ENCODE peak calls at places on chromosomes 12 and 14, in six cellular contexts. N is PC-9, Y is gastrocnemius medialis, K is fibroblast of lung, A is upper lobe of right lung, F is uterus. O is an unnamed sample.

GRCh38 chr12:43789941-43790340 is 16.2 kb downstream of the TWF1 start:
- DNase-seq in N (no peak), Y (no peak), K (peak; percentile 63), A (no peak), F (no peak), O (no peak)

GRCh38 chr14:50649691-50650090 is 18.4 kb downstream of the SAV1 start:
- DNase-seq in N (no peak), Y (no peak), K (no peak), A (no peak), F (no peak), O (no peak)

GRCh38 chr14:68074765-68075381 is 255.3 kb downstream of the RAD51B start:
- DNase-seq in N (no peak), Y (no peak), K (peak; percentile 8), A (no peak), F (no peak), O (no peak)

GRCh38 chr14:104355949-104356737 is 217.8 kb downstream of the KIF26A start:
- DNase-seq in N (no peak), Y (no peak), K (no peak), A (peak; percentile 59), F (no peak), O (peak; percentile 21)

GRCh38 chr14:76486251-76486743 is 110.4 kb downstream of the ESRRB start:
- DNase-seq in N (no peak), Y (no peak), K (no peak), A (no peak), F (no peak), O (no peak)

GRCh38 chr12:80053048-80053790 is 46.1 kb upstream of the OTOGL start:
- DNase-seq in N (no peak), Y (peak; percentile 24), K (peak; percentile 96), A (no peak), F (peak; percentile 81), O (no peak)

GRCh38 chr12:34342048-34342447 is 319.8 kb downstream of the ALG10 start:
- DNase-seq in N (no peak), Y (no peak), K (no peak), A (no peak), F (no peak), O (no peak)

GRCh38 chr14:102209224-102209966 is 69.7 kb downstream of the WDR20 start:
- DNase-seq in N (no peak), Y (peak; percentile 30), K (peak; percentile 29), A (peak; percentile 35), F (no peak), O (no peak)

GRCh38 chr12:7959278-7960063 is 23.5 kb upstream of the SLC2A3 start:
- DNase-seq in N (peak; percentile 81), Y (no peak), K (no peak), A (no peak), F (no peak), O (peak; percentile 91)

GRCh38 chr12:87796961-87797516 is 232.2 kb downstream of the C12orf50 start:
- DNase-seq in N (no peak), Y (no peak), K (no peak), A (no peak), F (no peak), O (no peak)

GRCh38 chr12:87807127-87807526 is 222.1 kb downstream of the C12orf50 start:
- DNase-seq in N (no peak), Y (no peak), K (peak; percentile 55), A (no peak), F (no peak), O (no peak)

GRCh38 chr12:87806310-87806709 is 222.9 kb downstream of the C12orf50 start:
- DNase-seq in N (peak; percentile 2), Y (no peak), K (no peak), A (no peak), F (no peak), O (no peak)

GRCh38 chr12:87802721-87803011 is 226.5 kb downstream of the C12orf50 start:
- DNase-seq in N (no peak), Y (no peak), K (no peak), A (no peak), F (no peak), O (no peak)

DNA sequence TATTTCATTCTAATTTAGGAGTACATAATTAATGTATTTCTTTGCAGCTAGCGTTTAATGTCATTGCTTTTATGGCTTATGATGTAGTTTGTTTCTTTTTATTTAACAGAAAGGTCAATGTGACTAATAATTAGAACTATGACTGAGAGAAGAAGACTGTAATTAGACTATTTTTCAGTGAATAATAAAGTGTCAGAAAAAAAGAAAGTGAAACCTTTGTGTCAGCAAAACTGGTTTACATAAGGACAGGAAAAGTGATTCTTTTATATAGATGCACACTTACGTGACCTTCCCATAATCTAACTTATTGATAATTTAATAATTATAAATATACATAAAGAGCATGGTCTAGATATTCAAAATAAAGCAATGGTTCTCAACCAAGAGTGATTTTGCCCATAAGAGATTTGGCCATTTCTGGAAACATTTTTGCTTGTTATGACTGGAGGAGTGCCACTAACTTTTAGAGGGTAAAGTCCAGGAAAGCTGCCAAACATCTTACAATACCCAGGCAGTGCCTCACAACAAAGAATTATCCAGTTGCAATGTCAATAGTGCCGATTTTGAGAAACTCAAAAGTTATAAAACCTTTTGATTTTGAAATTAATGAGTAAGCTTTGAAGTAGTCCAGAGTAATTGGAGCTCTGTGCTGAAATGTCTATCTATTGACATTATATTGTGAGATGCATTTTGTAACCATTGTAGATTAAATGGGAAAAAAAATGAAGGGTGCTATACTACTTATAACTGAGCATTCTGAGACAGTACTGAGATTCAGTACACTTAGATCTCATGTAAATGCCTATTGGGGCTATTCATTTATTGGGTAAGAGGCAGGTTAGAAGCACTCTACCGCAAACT is 227.1 kb downstream of the C12orf50 start:
- DNase-seq in N (no peak), Y (no peak), K (peak; percentile 51), A (no peak), F (no peak), O (no peak)
- H3K4me3 ChIP-seq in N (no peak overlapping the region), Y (no peak overlapping the region), K (no peak overlapping the region), A (no peak overlapping the region), F (no peak overlapping the region), O (no peak overlapping the region)

GRCh38 chr14:34527591-34527990 is 11.9 kb downstream of the EAPP start:
- DNase-seq in N (no peak), Y (no peak), K (no peak), A (peak; percentile 2), F (no peak), O (no peak)
- H3K36me3 ChIP-seq in N (peaks cover under 1% of the 10 kb centered on the region), Y (peaks cover 6% of the 10 kb centered on the region), K (no peaks in the 10 kb centered on the region), A (peaks cover 99% of the 10 kb centered on the region), F (no peaks in the 10 kb centered on the region), O (peaks cover under 1% of the 10 kb centered on the region)

DNA sequence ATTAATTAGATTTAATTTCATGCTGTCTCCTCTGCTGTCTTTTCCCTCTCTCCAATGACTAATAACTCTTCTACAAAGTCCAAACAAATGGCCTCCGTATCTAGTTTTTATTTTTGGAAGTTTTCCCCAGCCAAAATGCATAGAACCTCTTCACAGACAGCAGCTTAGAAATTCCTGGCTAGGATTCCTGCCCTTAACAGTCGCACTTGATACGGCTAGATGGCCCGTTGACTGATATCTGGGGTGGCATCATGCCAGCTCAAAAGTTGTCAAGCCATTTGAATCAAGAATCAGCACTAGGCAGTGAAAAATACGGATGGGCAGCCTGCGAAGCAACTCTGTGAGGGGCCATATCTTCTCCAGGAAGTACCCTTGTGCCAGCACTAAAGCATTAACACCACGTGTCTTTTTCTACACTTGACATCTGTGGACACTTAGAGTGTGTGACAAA is 39.0 kb upstream of the KRR1 start:
- DNase-seq in N (no peak), Y (no peak), K (no peak), A (no peak), F (peak; percentile 20), O (no peak)
- H3K4me3 ChIP-seq in N (no peak overlapping the region), Y (no peak overlapping the region), K (no peak overlapping the region), A (no peak overlapping the region), F (no peak overlapping the region), O (no peak overlapping the region)

DNA sequence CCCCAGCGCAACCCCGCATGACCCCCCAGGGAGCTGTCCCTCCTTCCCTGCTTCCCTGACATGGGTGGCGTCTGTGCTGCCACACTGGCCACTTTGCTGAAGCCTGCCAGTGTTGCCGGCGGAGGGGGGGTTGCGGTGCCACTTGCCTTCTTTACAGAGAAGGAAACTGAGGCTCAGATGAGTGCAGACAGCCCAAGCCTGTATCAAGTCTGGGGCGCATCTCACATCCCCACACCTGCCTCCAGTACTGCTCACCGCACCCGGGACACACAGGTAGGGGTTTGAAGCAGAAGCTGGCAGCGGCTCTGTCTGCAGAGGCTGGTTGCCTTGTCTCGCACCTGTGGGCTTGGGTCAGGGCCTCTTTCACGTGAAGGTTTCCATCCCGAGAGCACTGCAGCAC is 104.7 kb upstream of the RTL1 start:
- DNase-seq in N (no peak), Y (no peak), K (no peak), A (peak; percentile 53), F (peak; percentile 6), O (no peak)
- H3K36me3 ChIP-seq in N (no peaks in the 10 kb centered on the region), Y (no peaks in the 10 kb centered on the region), K (peaks cover 4% of the 10 kb centered on the region), A (no peaks in the 10 kb centered on the region), F (no peaks in the 10 kb centered on the region), O (no peaks in the 10 kb centered on the region)

DNA sequence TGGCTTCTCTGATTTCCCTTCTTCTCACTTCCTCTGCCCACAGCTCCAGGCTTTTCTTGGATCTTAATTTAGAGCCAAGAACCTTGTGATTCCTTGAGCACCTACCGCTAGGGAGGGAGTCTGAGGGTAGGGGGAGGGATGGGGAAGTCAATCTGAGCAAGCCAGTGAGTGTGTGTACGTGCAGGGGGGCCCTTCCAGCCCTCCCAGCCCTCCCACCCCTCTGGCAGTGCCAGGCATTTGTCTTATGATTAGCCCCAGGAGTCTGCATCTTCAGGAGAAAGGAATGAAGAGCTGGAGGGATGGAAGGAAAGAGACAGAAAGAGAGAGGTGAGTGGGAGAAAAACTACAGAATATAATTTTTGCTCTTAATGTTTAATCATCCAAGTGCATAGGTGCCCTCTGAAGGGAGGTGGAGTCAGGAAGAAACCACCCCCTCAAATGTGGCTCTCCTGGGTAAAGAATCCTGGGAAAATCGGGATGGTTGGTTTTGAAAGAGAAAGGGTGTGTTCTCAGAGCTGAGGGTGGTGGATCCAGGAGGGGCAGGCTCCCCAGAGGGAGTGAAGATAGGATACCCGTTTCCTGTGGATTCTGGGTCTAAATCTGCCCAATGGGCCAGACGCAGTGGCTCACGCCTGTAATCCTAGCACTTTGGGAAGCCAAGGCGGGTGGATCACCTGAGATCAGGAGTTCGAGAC is 2.1 kb downstream of the PIANP start:
- DNase-seq in N (no peak), Y (no peak), K (no peak), A (no peak), F (no peak), O (no peak)
- H3K4me3 ChIP-seq in N (no peak overlapping the region), Y (no peak overlapping the region), K (no peak overlapping the region), A (no peak overlapping the region), F (no peak overlapping the region), O (no peak overlapping the region)

DNA sequence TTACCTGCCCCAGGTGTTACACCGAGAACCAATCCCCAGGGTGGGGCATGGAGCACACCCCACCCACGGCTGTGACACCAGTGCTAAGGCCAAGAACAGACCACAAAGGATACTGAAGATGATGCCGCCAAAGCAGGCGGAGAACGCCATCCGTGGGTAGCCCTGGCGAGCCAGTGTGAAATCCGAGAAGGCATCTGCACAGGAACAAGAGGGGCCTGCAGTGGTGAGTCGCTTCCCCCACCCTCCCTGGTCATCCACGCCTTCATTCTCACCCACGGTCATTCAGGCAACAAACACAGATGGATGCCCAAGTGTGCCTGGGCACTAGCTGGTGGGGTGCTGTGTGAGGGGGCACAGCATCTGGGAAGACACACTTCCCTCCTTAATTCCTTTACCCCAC is 28.5 kb downstream of the SLC8B1 start:
- DNase-seq in N (peak; percentile 21), Y (no peak), K (no peak), A (no peak), F (no peak), O (no peak)
- H3K36me3 ChIP-seq in N (peaks cover 4% of the 10 kb centered on the region), Y (no peaks in the 10 kb centered on the region), K (peaks cover 4% of the 10 kb centered on the region), A (peaks cover 89% of the 10 kb centered on the region), F (no peaks in the 10 kb centered on the region), O (no peaks in the 10 kb centered on the region)